ENCODE peak calls at places on chromosome 4, in ten cellular contexts. I, V, W, K, L, H, E, G, C and Z are unnamed samples.

GRCh38 chr4:152479428-152480026 is 56.4 kb downstream of the FBXW7 start:
- DNase-seq in H (no peak), E (no peak), C (peak), G (no peak), W (no peak), L (no peak), K (no peak), V (no peak), I (no peak), Z (no peak)

GRCh38 chr4:13523591-13524503 is 20.5 kb downstream of the NKX3-2 start:
- DNase-seq in G (peak), L (no peak), E (no peak), C (no peak), H (no peak), K (no peak), I (no peak), W (no peak), V (no peak), Z (no peak)

GRCh38 chr4:153651961-153652784 is 31.9 kb upstream of the TLR2 start:
- DNase-seq in H (no peak), E (no peak), G (no peak), L (no peak), C (no peak), K (no peak), I (no peak), W (no peak), V (no peak), Z (no peak)

GRCh38 chr4:38242822-38243384 is 282.7 kb downstream of the PTTG2 start:
- DNase-seq in I (no peak), E (no peak), H (no peak), G (no peak), C (no peak), K (no peak), W (no peak), V (no peak), L (no peak), Z (no peak)

GRCh38 chr4:58274553-58274952 is 1164.4 kb upstream of the IGFBP7 start:
- DNase-seq in E (no peak), I (no peak), C (no peak), V (peak), L (no peak), K (no peak), H (no peak), G (no peak), W (no peak), Z (no peak)

GRCh38 chr4:181637186-181638105 is 605.8 kb upstream of the TENM3 start:
- DNase-seq in G (peak), L (no peak), H (no peak), K (no peak), I (no peak), C (peak), E (no peak), W (no peak), V (no peak), Z (no peak)

GRCh38 chr4:82500106-82500738 is 61.6 kb downstream of the TMEM150C start:
- DNase-seq in V (no peak), G (peak), I (no peak), H (no peak), E (no peak), W (no peak), L (no peak), C (peak), K (no peak), Z (no peak)

GRCh38 chr4:130026185-130026584 is 930.2 kb downstream of the C4orf33 start:
- DNase-seq in G (no peak), L (no peak), C (no peak), E (no peak), V (no peak), H (no peak), I (no peak), W (no peak), K (no peak), Z (no peak)

GRCh38 chr4:105632599-105632998 is 75.9 kb downstream of the INTS12 start:
- DNase-seq in G (no peak), K (no peak), L (no peak), V (no peak), H (no peak), W (no peak), E (no peak), I (no peak), C (no peak), Z (no peak)

GRCh38 chr4:156656911-156657310 is 314.7 kb downstream of the PDGFC start:
- DNase-seq in C (peak), W (no peak), V (no peak), G (no peak), H (no peak), K (no peak), L (no peak), E (no peak), I (no peak), Z (no peak)

GRCh38 chr4:55545133-55545532 is 1.6 kb downstream of the CLOCK start:
- DNase-seq in L (no peak), H (no peak), W (no peak), C (no peak), K (no peak), G (no peak), V (no peak), I (no peak), E (no peak), Z (peak)

GRCh38 chr4:118280501-118281218 is 72.1 kb downstream of the PRSS12 start:
- DNase-seq in V (peak), K (no peak), I (peak), W (peak), E (no peak), H (no peak), L (no peak), C (peak), G (peak), Z (peak)

GRCh38 chr4:4782969-4783368 is 76.5 kb upstream of the MSX1 start:
- DNase-seq in V (no peak), L (no peak), C (peak), W (no peak), E (no peak), K (no peak), G (peak), H (no peak), I (no peak), Z (no peak)

GRCh38 chr4:169583563-169583962 is 28.8 kb downstream of the NEK1 start:
- DNase-seq in K (no peak), I (no peak), C (peak), W (no peak), H (no peak), L (no peak), G (no peak), E (no peak), V (no peak), Z (no peak)

GRCh38 chr4:16082424-16083216 is 1.2 kb downstream of the PROM1 start:
- DNase-seq in I (no peak), V (no peak), W (no peak), E (peak), C (no peak), H (peak), G (peak), K (no peak), L (no peak), Z (peak)

GRCh38 chr4:12791536-12791935 is 692.6 kb downstream of the RAB28 start:
- DNase-seq in I (no peak), G (no peak), C (no peak), H (no peak), W (no peak), K (peak), L (no peak), E (no peak), V (no peak), Z (no peak)

GRCh38 chr4:85953651-85954018 is 406.2 kb downstream of the MAPK10 start:
- DNase-seq in L (no peak), W (no peak), V (peak), K (no peak), C (peak), I (no peak), H (no peak), G (peak), E (no peak), Z (peak)

GRCh38 chr4:153204247-153205027 is at the start of gene TRIM2:
- DNase-seq in H (peak), I (peak), L (no peak), G (peak), V (no peak), K (peak), E (peak), W (no peak), C (peak), Z (peak)